ENCODE peak calls at places on chromosome 17, in six cellular contexts. S is neuronal stem cell, W is ascending aorta, K is colonic mucosa, D is A673, U is left ventricle myocardium inferior. M is an unnamed sample.
A peak's percentile ranks its signal among the peaks of the same experiment; 100 is the strongest.

GRCh38 chr17:77640242-77640641 is 318.3 kb upstream of the TNRC6C start:
- DNase-seq in S (no peak), W (no peak), K (no peak), D (no peak), U (no peak), M (no peak)

GRCh38 chr17:7383742-7384488 is 3.0 kb downstream of the TNK1 start:
- DNase-seq in S (no peak), W (no peak), K (no peak), D (peak; percentile 74), U (peak; percentile 32), M (no peak)

GRCh38 chr17:58189436-58190146 is 2.9 kb upstream of the EPX start:
- DNase-seq in S (no peak), W (no peak), K (no peak), D (peak; percentile 84), U (peak; percentile 26), M (peak; percentile 85)

GRCh38 chr17:32349854-32350661 is at the start of gene ZNF207:
- DNase-seq in S (peak; percentile 94), W (peak; percentile 71), K (peak; percentile 95), D (peak; percentile 93), U (peak; percentile 95), M (peak; percentile 95)

GRCh38 chr17:19978206-19978802 is 676 bp upstream of the AKAP10 start:
- DNase-seq in S (no peak), W (no peak), K (peak; percentile 50), D (no peak), U (no peak), M (no peak)

GRCh38 chr17:66691644-66692500 is 143.0 kb upstream of the CACNG5 start:
- DNase-seq in S (no peak), W (no peak), K (peak; percentile 34), D (no peak), U (no peak), M (no peak)

GRCh38 chr17:48486557-48486956 is 44.3 kb downstream of the HOXB1 start:
- DNase-seq in S (no peak), W (no peak), K (no peak), D (no peak), U (no peak), M (no peak)

GRCh38 chr17:36901506-36901905 is 35.8 kb upstream of the LHX1 start:
- DNase-seq in S (no peak), W (no peak), K (no peak), D (no peak), U (no peak), M (no peak)

GRCh38 chr17:9009737-9010136 is 11.6 kb upstream of the NTN1 start:
- DNase-seq in S (no peak), W (no peak), K (no peak), D (no peak), U (no peak), M (no peak)

GRCh38 chr17:70295329-70295728 is 126.0 kb downstream of the KCNJ2 start:
- DNase-seq in S (no peak), W (no peak), K (no peak), D (peak; percentile 22), U (no peak), M (no peak)

GRCh38 chr17:56973520-56973919 is 4.4 kb upstream of the SCPEP1 start:
- DNase-seq in S (no peak), W (no peak), K (no peak), D (no peak), U (no peak), M (peak; percentile 26)

GRCh38 chr17:60146206-60146605 is 3.6 kb upstream of the CA4 start:
- DNase-seq in S (no peak), W (no peak), K (no peak), D (no peak), U (no peak), M (no peak)

GRCh38 chr17:35819456-35819855 is 10.2 kb downstream of the TAF15 start:
- DNase-seq in S (no peak), W (no peak), K (no peak), D (no peak), U (no peak), M (no peak)

GRCh38 chr17:44220211-44221071 is 966 bp upstream of the UBTF start:
- DNase-seq in S (peak; percentile 43), W (no peak), K (peak; percentile 54), D (peak; percentile 47), U (peak; percentile 51), M (no peak)

GRCh38 chr17:72104164-72104862 is 16.5 kb upstream of the SOX9 start:
- DNase-seq in S (no peak), W (no peak), K (no peak), D (no peak), U (peak; percentile 37), M (no peak)

GRCh38 chr17:81980752-81981239 is 3.4 kb downstream of the ASPSCR1 start:
- DNase-seq in S (no peak), W (no peak), K (no peak), D (no peak), U (no peak), M (peak; percentile 73)

GRCh38 chr17:44636562-44636961 is 19.7 kb upstream of the MEIOC start:
- DNase-seq in S (no peak), W (no peak), K (no peak), D (peak; percentile 1), U (no peak), M (no peak)

GRCh38 chr17:35095741-35096140 is 23.9 kb downstream of the RAD51D start:
- DNase-seq in S (no peak), W (no peak), K (no peak), D (no peak), U (no peak), M (no peak)

DNA sequence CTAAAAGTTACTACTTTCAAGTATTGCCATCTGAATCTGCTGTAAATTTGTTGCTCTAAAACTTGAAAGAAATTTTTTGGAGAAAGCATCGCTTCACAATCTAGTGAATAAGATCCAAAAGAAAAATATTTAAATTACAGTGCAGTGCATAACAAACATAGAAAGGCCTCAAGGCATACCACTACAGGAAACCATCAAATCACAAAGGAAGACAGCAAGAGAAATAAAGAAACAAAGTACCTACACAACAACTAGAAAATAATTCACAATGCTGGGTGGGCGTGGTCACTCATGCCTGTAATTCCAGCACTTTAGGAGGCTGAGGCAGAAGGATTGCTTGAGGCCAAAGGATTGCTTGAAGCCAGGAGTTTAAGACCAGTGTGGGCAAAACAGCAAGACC is 104.9 kb downstream of the BRIP1 start:
- DNase-seq in S (no peak), W (no peak), K (no peak), D (no peak), U (no peak), M (no peak)
- H3K27ac ChIP-seq in S (no peak overlapping the region), W (no peak overlapping the region), K (no peak overlapping the region), D (no peak overlapping the region), U (no peak overlapping the region), M (no peak overlapping the region)

DNA sequence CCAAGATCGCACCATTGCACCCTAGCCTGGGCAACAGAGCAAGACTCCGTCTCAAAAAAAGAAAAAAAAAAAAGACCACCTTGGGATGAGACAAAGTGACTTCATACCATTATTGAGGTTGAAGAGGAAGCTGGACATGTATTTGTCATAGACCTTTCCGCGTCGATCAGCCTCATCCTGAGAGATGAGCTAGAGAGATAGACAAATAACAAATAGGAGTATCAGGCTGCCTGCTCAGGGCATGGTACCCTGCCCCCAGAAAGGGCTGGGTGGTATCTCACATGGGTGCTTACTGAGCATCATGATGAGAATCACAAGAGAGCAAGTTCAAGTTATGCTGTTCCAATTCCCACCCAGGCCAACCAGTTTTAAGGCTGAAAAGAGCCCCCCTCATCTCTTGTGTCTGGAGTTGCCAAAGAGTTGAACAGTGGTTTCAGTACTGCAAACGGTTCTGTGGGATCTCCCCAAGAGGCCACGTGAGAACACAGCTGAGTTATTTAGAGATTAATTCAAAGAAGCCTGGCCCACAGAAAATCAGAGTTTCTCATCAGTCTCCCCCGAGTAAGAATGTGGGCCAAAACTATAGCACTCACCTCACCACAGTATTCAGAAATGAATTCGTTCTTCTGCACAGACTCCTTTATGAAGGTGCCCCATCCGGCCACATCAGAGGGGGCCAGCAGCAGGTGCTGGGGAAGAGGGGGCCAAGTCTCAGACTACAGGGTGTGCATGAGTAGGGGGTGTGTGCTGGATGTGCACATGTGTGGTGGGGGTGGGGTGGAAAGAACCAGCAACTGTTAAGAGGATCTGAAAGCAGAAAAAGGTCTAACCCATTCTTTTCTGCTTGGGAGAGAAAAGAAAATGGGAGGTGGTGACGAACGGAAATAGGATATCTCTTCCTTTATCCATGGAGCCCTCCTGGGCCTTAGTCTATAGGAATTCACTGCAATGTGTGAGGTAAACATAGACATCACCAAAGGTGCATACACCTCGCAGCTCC is 22.5 kb downstream of the CNTNAP1 start:
- DNase-seq in S (no peak), W (no peak), K (no peak), D (no peak), U (no peak), M (no peak)
- H3K4me1 ChIP-seq in S (peaks cover 3% of the 10 kb centered on the region), W (no peaks in the 10 kb centered on the region), K (no peaks in the 10 kb centered on the region), D (no peaks in the 10 kb centered on the region), U (peaks cover 2% of the 10 kb centered on the region), M (no peaks in the 10 kb centered on the region)

DNA sequence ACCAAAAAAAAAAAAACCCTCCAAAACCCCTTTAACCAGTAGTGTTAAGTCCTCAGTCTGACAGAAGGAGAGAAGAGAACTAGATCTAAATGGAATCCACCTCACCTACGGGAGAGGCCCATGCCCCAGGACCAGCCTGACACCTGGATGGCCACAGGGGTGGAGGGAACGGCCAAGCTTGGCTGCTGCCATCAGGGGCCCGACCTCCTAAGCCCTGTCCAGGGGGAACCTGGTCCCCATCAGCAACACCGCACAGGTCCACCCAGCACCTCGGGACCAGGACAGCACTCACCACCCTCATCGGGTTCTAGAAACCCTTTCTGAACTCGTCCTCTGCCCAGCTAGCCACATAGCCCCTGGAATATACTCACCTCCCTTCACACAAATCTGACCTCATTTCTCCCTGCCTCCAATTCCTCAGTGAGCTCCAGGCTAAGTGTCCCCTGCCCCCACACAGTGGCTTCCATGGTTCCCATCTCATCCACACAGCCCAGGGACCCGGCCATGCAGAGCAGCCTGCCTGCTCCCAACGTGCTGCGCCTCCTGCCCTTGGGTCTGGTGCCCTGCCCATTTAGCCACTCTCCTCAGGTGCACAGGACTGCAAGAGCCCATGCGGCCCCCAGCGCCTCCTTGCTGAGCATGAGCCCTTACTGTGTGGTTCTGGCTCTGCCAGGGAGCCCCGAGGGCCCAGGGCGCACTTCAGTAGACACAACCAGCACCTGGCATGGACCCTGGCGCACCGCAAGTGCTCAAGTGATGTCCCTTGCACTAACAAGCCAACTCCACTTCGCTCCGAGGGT is 18.3 kb upstream of the CYTH1 start:
- DNase-seq in S (no peak), W (no peak), K (no peak), D (no peak), U (no peak), M (no peak)
- H3K27ac ChIP-seq in S (no peak overlapping the region), W (no peak overlapping the region), K (no peak overlapping the region), D (no peak overlapping the region), U (no peak overlapping the region), M (no peak overlapping the region)

GRCh38 chr17:40070644-40070894 is 7.8 kb downstream of the THRA start:
- DNase-seq in S (no peak), W (no peak), K (no peak), D (no peak), U (no peak), M (no peak)
- H3K4me1 ChIP-seq in S (peaks cover 53% of the 10 kb centered on the region), W (peaks cover 86% of the 10 kb centered on the region), K (peaks cover 68% of the 10 kb centered on the region), D (peaks cover 52% of the 10 kb centered on the region), U (peaks cover 99% of the 10 kb centered on the region), M (peaks cover 38% of the 10 kb centered on the region)

M was measured in lung.